ENCODE peak calls at places on chromosomes 16 and 17, in seven cellular contexts. X is A549, A is Caco-2, G is GM10248, M is neural progenitor cell, U is stomach, I is fibroblast of pulmonary artery. J is an unnamed sample.

GRCh38 chr17:75084039-75084660 is 3.6 kb upstream of the SLC16A5 start:
- DNase-seq in X (no peak), A (no peak), G (no peak), M (no peak), U (no peak), I (peak), J (no peak)

GRCh38 chr17:43468746-43469544 is 14.8 kb upstream of the DHX8 start:
- DNase-seq in X (no peak), A (no peak), G (no peak), M (no peak), U (no peak), I (peak), J (no peak)

GRCh38 chr17:50207318-50207717 is 5.9 kb upstream of the COL1A1 start:
- DNase-seq in X (no peak), A (no peak), G (no peak), M (no peak), U (no peak), I (no peak), J (no peak)

GRCh38 chr17:39617446-39618251 is 9.1 kb upstream of the PPP1R1B start:
- DNase-seq in X (peak), A (peak), G (no peak), M (peak), U (peak), I (peak), J (no peak)

GRCh38 chr16:85763616-85764015 is 12.7 kb upstream of the C16orf74 start:
- DNase-seq in X (no peak), A (no peak), G (no peak), M (no peak), U (no peak), I (no peak), J (no peak)

GRCh38 chr17:8122923-8123694 is 797 bp downstream of the HES7 start:
- DNase-seq in X (peak), A (no peak), G (peak), M (peak), U (no peak), I (no peak), J (no peak)

GRCh38 chr16:67893791-67894399 is 841 bp downstream of the PSKH1 start:
- DNase-seq in X (no peak), A (no peak), G (no peak), M (peak), U (no peak), I (no peak), J (no peak)

GRCh38 chr17:48307814-48308411 is 122.1 kb downstream of the SKAP1 start:
- DNase-seq in X (peak), A (peak), G (peak), M (peak), U (peak), I (peak), J (peak)

GRCh38 chr17:45732926-45733505 is 51.1 kb upstream of the CRHR1 start:
- DNase-seq in X (no peak), A (no peak), G (no peak), M (no peak), U (no peak), I (no peak), J (no peak)

GRCh38 chr17:28961391-28961790 is 10.1 kb upstream of the PHF12 start:
- DNase-seq in X (no peak), A (no peak), G (no peak), M (no peak), U (no peak), I (no peak), J (no peak)

GRCh38 chr16:3938843-3939624 is 58.5 kb upstream of the CREBBP start:
- DNase-seq in X (peak), A (peak), G (peak), M (peak), U (peak), I (peak), J (peak)

GRCh38 chr17:38459556-38459955 is 31.3 kb downstream of the ARHGAP23 start:
- DNase-seq in X (no peak), A (no peak), G (no peak), M (peak), U (peak), I (no peak), J (no peak)

GRCh38 chr17:7632492-7632894 is 2.6 kb downstream of the SHBG start:
- DNase-seq in X (peak), A (peak), G (peak), M (peak), U (peak), I (peak), J (peak)

GRCh38 chr17:16444258-16444886 is 29.0 kb downstream of the TRPV2 start:
- DNase-seq in X (no peak), A (peak), G (no peak), M (no peak), U (peak), I (no peak), J (no peak)
- TF ChIP-seq CTCF in X (no peak), A (no peak), G (no peak), M (no peak), U (no peak), I (no peak), J (no peak)

GRCh38 chr16:84116720-84117481 is at the start of gene MBTPS1:
- DNase-seq in X (peak), A (peak), G (peak), M (peak), U (peak), I (peak), J (peak)
- TF ChIP-seq CTCF in X (no peak), A (no peak), G (no peak), M (no peak), U (no peak), I (no peak), J (no peak)

DNA sequence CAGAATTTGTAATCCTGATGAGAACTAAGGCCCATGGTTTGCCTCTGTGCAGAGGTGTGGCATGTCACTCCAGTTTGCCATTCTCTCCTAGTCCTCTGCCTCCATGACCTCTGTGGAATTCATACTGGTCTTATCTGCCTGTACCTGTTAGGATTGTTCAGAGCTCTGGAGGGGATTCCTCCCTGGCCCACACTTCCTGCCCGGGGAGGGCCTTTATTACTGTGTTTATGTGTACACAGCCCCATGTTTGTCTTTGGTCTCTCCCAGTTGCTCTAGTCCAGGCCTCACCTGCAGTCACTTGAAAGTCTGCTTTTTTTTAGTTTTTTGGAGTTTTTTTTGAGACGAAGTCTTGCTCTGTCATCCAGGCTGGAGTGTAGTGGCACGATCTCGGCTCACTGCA is 36.4 kb downstream of the RHBDL3 start:
- DNase-seq in X (no peak), A (peak), G (no peak), M (no peak), U (no peak), I (no peak), J (no peak)
- TF ChIP-seq CTCF in X (no peak), A (no peak), G (no peak), M (no peak), U (no peak), I (no peak), J (no peak)

DNA sequence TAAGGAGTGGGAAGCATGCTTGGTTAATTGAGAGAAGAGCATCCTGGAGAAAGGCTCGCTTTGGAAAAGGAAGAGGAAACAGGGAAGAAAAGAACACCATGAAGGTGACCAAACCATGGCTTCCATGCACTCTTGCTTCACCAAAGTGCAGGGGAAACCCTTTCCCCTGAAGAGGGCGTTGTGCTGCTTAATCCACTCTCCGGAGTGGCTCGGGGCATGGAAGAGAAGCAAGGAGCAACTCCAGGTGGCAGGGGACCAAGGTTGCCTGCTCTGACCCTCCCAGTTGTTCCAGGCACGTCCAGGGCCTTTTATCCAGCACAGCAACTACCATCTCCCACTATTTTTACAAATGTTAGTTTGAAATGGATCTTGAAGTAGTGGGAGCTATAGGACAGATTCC is 108.1 kb downstream of the STX8 start:
- DNase-seq in X (no peak), A (no peak), G (no peak), M (peak), U (no peak), I (no peak), J (peak)
- TF ChIP-seq CTCF in X (no peak), A (no peak), G (no peak), M (peak), U (no peak), I (no peak), J (peak)

DNA sequence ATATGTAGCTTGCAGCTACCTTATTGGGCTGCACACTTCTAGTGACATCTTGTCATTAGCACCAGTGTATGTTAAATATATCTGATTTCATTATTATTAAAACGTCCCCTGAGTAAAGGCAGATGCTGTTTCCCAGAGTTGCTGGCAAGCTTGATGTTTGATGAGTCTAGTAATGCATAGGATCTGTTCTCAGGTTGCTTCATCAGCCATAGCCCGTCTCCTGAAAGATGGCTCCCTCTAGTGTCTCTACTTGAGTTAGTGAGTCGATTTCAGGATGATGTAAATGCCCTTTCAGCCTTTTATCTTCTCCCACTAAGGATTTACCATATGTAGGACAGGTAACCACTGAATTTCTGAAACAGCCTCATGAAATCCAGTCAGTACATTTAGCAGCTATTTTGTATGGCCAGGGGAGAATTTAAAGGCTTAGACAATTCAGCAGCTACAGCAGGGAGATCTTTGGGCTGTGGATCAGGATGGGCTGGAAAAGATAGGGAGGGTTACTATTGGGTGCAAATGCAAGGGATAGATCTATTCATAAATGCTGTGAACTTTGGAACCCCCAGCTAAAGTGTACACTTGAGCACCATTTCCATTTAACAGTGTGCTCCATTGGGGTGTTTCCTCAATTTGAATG is 376.3 kb downstream of the CNTNAP4 start:
- DNase-seq in X (peak), A (peak), G (peak), M (peak), U (no peak), I (peak), J (no peak)
- TF ChIP-seq CTCF in X (peak), A (peak), G (peak), M (peak), U (no peak), I (peak), J (no peak)